ENCODE peak calls at places on chromosomes 11 and 22, in eight cellular contexts. M is fibroblast of mammary gland; A is A549; V is transverse colon; X is cardiac muscle cell; L is adrenal gland; Z is CD8-positive, alpha-beta memory T cell; D is upper lobe of right lung. C is an unnamed sample.

GRCh38 chr11:61516675-61517516 is 8.3 kb downstream of the LRRC10B start:
- DNase-seq in X (peak; percentile 58), M (peak; percentile 18), Z (peak; percentile 46), A (peak; percentile 86), L (no peak), D (no peak), V (no peak), C (no peak)

GRCh38 chr11:111463276-111463675 is 48.9 kb downstream of the BTG4 start:
- DNase-seq in X (no peak), Z (no peak), D (no peak), L (no peak), V (no peak), A (no peak), M (no peak), C (no peak)

GRCh38 chr22:29541845-29542244 is 11.7 kb downstream of the THOC5 start:
- DNase-seq in L (peak; percentile 3), D (no peak), Z (no peak), M (no peak), X (no peak), V (no peak), A (no peak), C (no peak)

GRCh38 chr22:36317658-36318271 is 64.8 kb downstream of the APOL1 start:
- DNase-seq in D (no peak), V (no peak), L (no peak), X (no peak), M (no peak), A (no peak), Z (no peak), C (no peak)

GRCh38 chr22:32040324-32040904 is 2.6 kb upstream of the SLC5A1 start:
- DNase-seq in V (no peak), X (no peak), Z (no peak), A (no peak), M (no peak), L (no peak), D (no peak), C (no peak)

GRCh38 chr11:61841636-61842332 is 13.7 kb downstream of the FADS2 start:
- DNase-seq in D (no peak), V (no peak), L (peak; percentile 78), M (no peak), Z (no peak), A (no peak), X (no peak), C (peak; percentile 66)

GRCh38 chr11:102488208-102488607 is 35.6 kb upstream of the TMEM123 start:
- DNase-seq in V (no peak), A (no peak), X (no peak), M (no peak), Z (no peak), L (no peak), D (no peak), C (no peak)

GRCh38 chr11:116167706-116168458 is 604.9 kb downstream of the BUD13 start:
- DNase-seq in Z (no peak), D (no peak), X (no peak), M (no peak), L (no peak), V (no peak), A (no peak), C (no peak)

GRCh38 chr11:106031936-106032335 is 9.9 kb upstream of the MSANTD4 start:
- DNase-seq in X (no peak), Z (no peak), D (no peak), A (no peak), V (no peak), L (no peak), M (no peak), C (no peak)

GRCh38 chr11:17256512-17256911 is 20.0 kb upstream of the NUCB2 start:
- DNase-seq in D (no peak), V (no peak), X (no peak), M (peak; percentile 96), L (no peak), A (no peak), Z (no peak), C (no peak)

GRCh38 chr11:58927393-58928081 is 11.8 kb upstream of the GLYATL1 start:
- DNase-seq in X (peak; percentile 92), D (no peak), L (no peak), A (no peak), M (no peak), V (peak; percentile 43), Z (no peak), C (no peak)

GRCh38 chr11:60280412-60280811 is at the start of gene MS4A4A:
- DNase-seq in D (no peak), V (peak; percentile 21), L (peak; percentile 59), Z (no peak), M (no peak), X (no peak), A (no peak), C (peak; percentile 34)

GRCh38 chr11:116073854-116074837 is 569.9 kb upstream of the CADM1 start:
- DNase-seq in D (no peak), X (peak; percentile 80), Z (no peak), A (no peak), M (no peak), L (no peak), V (no peak), C (peak; percentile 59)

GRCh38 chr11:7690648-7691047 is 15.6 kb downstream of the OVCH2 start:
- DNase-seq in M (peak; percentile 52), A (no peak), X (no peak), V (no peak), D (no peak), L (no peak), Z (no peak), C (no peak)

GRCh38 chr11:46285594-46286033 is 8.2 kb downstream of the CREB3L1 start:
- DNase-seq in X (no peak), Z (no peak), M (peak; percentile 88), D (no peak), V (no peak), L (peak; percentile 60), A (no peak), C (peak; percentile 80)

GRCh38 chr11:44955019-44955738 is 4.5 kb upstream of the TP53I11 start:
- DNase-seq in Z (no peak), X (no peak), D (peak; percentile 79), L (peak; percentile 82), M (peak; percentile 85), A (peak; percentile 71), V (peak; percentile 66), C (peak; percentile 85)

GRCh38 chr11:12813371-12814225 is 139.4 kb downstream of the TEAD1 start:
- DNase-seq in Z (no peak), M (peak; percentile 89), A (peak; percentile 61), V (peak; percentile 38), X (no peak), L (peak; percentile 57), D (no peak), C (peak; percentile 54)

GRCh38 chr11:129214710-129215295 is 22.7 kb upstream of the ARHGAP32 start:
- DNase-seq in L (no peak), A (no peak), Z (no peak), M (no peak), V (no peak), D (no peak), X (no peak), C (no peak)

GRCh38 chr22:27749597-27750225 is 51.8 kb downstream of the MN1 start:
- DNase-seq in V (no peak), L (no peak), X (peak; percentile 67), Z (no peak), A (no peak), D (no peak), M (no peak), C (no peak)

GRCh38 chr11:89015614-89016013 is 50.2 kb downstream of the GRM5 start:
- DNase-seq in M (no peak), A (no peak), Z (no peak), L (no peak), V (no peak), D (no peak), X (no peak), C (no peak)

GRCh38 chr11:89016214-89016613 is 49.6 kb downstream of the GRM5 start:
- DNase-seq in V (no peak), L (no peak), M (no peak), D (no peak), X (no peak), A (no peak), Z (no peak), C (no peak)

GRCh38 chr11:89021339-89021738 is 44.4 kb downstream of the GRM5 start:
- DNase-seq in Z (no peak), D (no peak), L (no peak), X (no peak), V (no peak), A (no peak), M (no peak), C (no peak)
- H3K4me3 ChIP-seq in Z (no peak overlapping the region), D (no peak overlapping the region), L (no peak overlapping the region), X (no peak overlapping the region), V (no peak overlapping the region), A (no peak overlapping the region), M (no peak overlapping the region), C (no peak overlapping the region)

GRCh38 chr22:18110944-18111758 is 542 bp downstream of the TUBA8 start:
- DNase-seq in D (no peak), L (no peak), X (no peak), Z (no peak), V (no peak), A (no peak), M (no peak), C (no peak)
- H3K4me3 ChIP-seq in D (peak overlapping the region; percentile 46), L (no peak overlapping the region), X (peak overlapping the region; percentile 33), Z (no peak overlapping the region), V (peak overlapping the region; percentile 41), A (no peak overlapping the region), M (peak overlapping the region; percentile 9), C (peak overlapping the region; percentile 51)

DNA sequence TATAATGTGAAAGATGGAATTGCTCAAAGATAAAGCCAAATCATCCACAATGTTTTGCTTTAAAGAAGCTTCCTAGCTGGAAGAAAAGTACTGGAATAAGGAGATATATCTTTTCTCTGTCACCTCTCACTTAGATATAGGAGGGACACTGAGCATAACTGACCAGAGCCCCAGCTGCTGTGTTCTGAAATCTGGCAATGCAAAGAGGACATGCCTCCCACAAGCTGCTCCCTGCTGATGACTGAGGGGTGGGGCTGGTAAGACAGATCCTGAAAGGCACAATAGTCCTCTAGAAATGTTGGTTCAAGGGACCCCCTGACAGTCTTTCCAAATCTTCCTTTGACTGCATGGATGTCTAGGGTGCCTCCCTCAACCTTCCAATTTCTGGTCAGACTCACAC is 67.0 kb downstream of the SC5D start:
- DNase-seq in L (no peak), V (no peak), X (no peak), Z (no peak), D (no peak), M (no peak), A (no peak), C (no peak)
- H3K4me3 ChIP-seq in L (no peak overlapping the region), V (no peak overlapping the region), X (no peak overlapping the region), Z (no peak overlapping the region), D (no peak overlapping the region), M (no peak overlapping the region), A (no peak overlapping the region), C (no peak overlapping the region)

DNA sequence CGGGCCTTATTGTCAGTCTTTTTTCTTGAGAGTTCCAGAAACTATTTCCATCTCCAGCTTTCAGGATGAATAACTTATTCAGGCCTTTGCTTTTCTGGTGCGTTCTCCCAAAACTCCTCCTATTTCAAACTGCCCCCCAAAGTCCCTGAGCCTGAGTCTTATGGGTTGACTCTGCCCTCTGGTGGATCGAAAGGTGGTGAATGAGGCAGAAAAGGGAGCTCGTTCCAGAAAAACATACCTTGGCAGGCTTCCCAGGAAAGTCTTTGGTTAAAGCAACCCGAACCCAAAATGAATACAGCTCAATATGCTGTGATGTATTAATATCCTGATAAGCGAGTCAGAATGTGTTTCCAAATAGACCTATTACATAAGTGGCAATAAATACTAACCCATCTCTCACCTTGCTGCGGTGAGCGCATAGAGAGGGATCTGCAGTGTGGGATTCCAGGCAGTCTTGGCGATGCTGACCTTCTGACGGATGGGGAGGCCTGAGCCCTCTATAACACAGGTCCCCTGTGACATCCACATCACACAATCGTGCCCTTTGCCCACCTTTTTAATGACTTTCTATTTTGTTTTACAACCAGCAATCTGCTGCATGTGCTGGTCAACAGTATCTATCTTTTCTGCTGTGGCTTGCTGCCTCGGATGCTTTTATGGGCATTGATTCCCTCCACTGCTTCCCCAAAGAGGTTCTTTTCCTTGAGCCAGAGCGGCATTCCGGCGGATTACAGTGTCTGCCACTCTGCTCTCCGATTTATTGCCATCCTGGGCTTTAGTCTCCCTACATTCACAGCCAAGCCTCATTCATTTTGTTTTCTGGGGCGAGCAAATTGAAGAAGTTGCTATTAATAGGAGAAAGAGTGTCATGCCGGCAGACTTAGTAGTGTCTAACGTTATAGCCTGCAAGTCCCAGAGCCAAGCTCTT is 756.8 kb downstream of the NTM start:
- DNase-seq in D (no peak), X (peak; percentile 21), M (peak; percentile 90), V (peak; percentile 12), L (peak; percentile 76), Z (no peak), A (no peak), C (peak; percentile 63)
- H3K4me3 ChIP-seq in D (peak overlapping the region; percentile 39), X (no peak overlapping the region), M (peak overlapping the region; percentile 38), V (peak overlapping the region; percentile 11), L (no peak overlapping the region), Z (no peak overlapping the region), A (no peak overlapping the region), C (peak overlapping the region; percentile 24)